ENCODE peak calls at places on chromosomes 1 and 21, in nine cellular contexts. J is stimulated activated CD4-positive, alpha-beta T cell treated with anti-CD3 and anti-CD28 coated beads, Interleukin-1b, Interleukin-23, amount 100 ng/mL, for 4 hours; F is CD4-positive, alpha-beta memory T cell; L is cardiac muscle cell; O is HepG2; D is HuH-7; Q is GM12864; I is posterior cingulate gyrus; Z is left colon. N is an unnamed sample.

GRCh38 chr21:45012661-45013270 is 61.6 kb upstream of the ADARB1 start:
- DNase-seq in Z (no peak), J (no peak), Q (no peak), D (peak), L (no peak), O (no peak), F (no peak), I (peak), N (no peak)

GRCh38 chr1:159113783-159114182 is 37.2 kb upstream of the AIM2 start:
- DNase-seq in L (no peak), F (no peak), O (no peak), Z (no peak), I (no peak), Q (no peak), D (no peak), J (no peak), N (no peak)

GRCh38 chr1:81832573-81832972 is 31.8 kb downstream of the ADGRL2 start:
- DNase-seq in O (no peak), Q (no peak), I (no peak), J (no peak), Z (no peak), L (no peak), F (no peak), D (no peak), N (no peak)

GRCh38 chr1:238961790-238962189 is 424.6 kb upstream of the CHRM3 start:
- DNase-seq in J (no peak), D (no peak), F (no peak), Q (no peak), Z (no peak), L (no peak), O (no peak), I (no peak), N (no peak)

GRCh38 chr1:910311-910880 is 13.3 kb upstream of the SAMD11 start:
- DNase-seq in O (no peak), Q (no peak), Z (peak), L (no peak), D (peak), I (peak), F (no peak), J (no peak), N (no peak)

GRCh38 chr1:87284456-87285240 is 44.0 kb upstream of the LMO4 start:
- DNase-seq in Z (no peak), O (no peak), Q (no peak), D (peak), F (no peak), L (no peak), J (no peak), I (no peak), N (no peak)

GRCh38 chr1:151934048-151934493 is 24.8 kb upstream of the THEM4 start:
- DNase-seq in Q (no peak), D (peak), F (peak), I (no peak), J (peak), O (peak), L (peak), Z (no peak), N (peak)

GRCh38 chr1:183675381-183675780 is 22.3 kb upstream of the APOBEC4 start:
- DNase-seq in D (no peak), J (no peak), F (no peak), Z (no peak), Q (no peak), O (no peak), I (no peak), L (no peak), N (no peak)

GRCh38 chr1:3320246-3321152 is 134.0 kb upstream of the ARHGEF16 start:
- DNase-seq in F (no peak), Z (peak), J (no peak), D (peak), Q (no peak), L (no peak), I (peak), O (peak), N (peak)

GRCh38 chr1:234745844-234746797 is 136.1 kb upstream of the IRF2BP2 start:
- DNase-seq in Z (no peak), O (no peak), Q (no peak), L (no peak), F (no peak), I (peak), D (no peak), J (no peak), N (no peak)

GRCh38 chr1:246476771-246477170 is 30.3 kb downstream of the SMYD3 start:
- DNase-seq in I (no peak), L (no peak), Z (no peak), O (no peak), J (no peak), D (no peak), F (no peak), Q (no peak), N (no peak)

GRCh38 chr1:110879758-110880606 is 7.0 kb downstream of the CD53 start:
- DNase-seq in J (peak), D (no peak), O (no peak), L (no peak), I (no peak), Z (no peak), Q (peak), F (peak), N (no peak)

GRCh38 chr1:183646780-183647179 is 6.3 kb downstream of the APOBEC4 start:
- DNase-seq in D (no peak), Q (no peak), I (no peak), J (no peak), F (no peak), Z (no peak), L (no peak), O (no peak), N (no peak)

GRCh38 chr1:41485605-41486004 is 1.1 kb upstream of the EDN2 start:
- DNase-seq in L (no peak), J (no peak), D (no peak), O (no peak), F (no peak), Q (no peak), I (peak), Z (no peak), N (no peak)

GRCh38 chr1:218488986-218489385 is 143.8 kb downstream of the TGFB2 start:
- DNase-seq in O (no peak), Z (no peak), I (no peak), J (no peak), Q (no peak), F (no peak), L (peak), D (no peak), N (no peak)

GRCh38 chr1:92705456-92705855 is 79.5 kb downstream of the EVI5 start:
- DNase-seq in D (no peak), L (no peak), F (no peak), O (no peak), J (no peak), Z (no peak), Q (no peak), I (no peak), N (no peak)

GRCh38 chr1:174021611-174022079 is 512 bp downstream of the RC3H1 start:
- DNase-seq in J (no peak), O (peak), D (peak), L (no peak), I (no peak), Z (peak), Q (no peak), F (no peak), N (no peak)

GRCh38 chr1:3352952-3353331 is 101.5 kb upstream of the ARHGEF16 start:
- DNase-seq in Q (no peak), D (no peak), I (no peak), F (no peak), O (no peak), L (no peak), Z (peak), J (no peak), N (no peak)

GRCh38 chr1:48492392-48492791 is 20.4 kb upstream of the SPATA6 start:
- DNase-seq in Q (no peak), Z (peak), D (no peak), F (no peak), L (no peak), J (no peak), I (no peak), O (no peak), N (no peak)

GRCh38 chr21:43343095-43343991 is 83.6 kb downstream of the SIK1 start:
- DNase-seq in J (no peak), Q (no peak), O (peak), L (no peak), D (peak), I (no peak), F (no peak), Z (peak), N (peak)

GRCh38 chr1:22676916-22677601 is 24.0 kb downstream of the C1QB start:
- DNase-seq in O (no peak), D (no peak), Z (no peak), L (no peak), J (no peak), F (no peak), Q (no peak), I (no peak), N (no peak)

GRCh38 chr1:52210044-52210443 is 68.2 kb downstream of the ZFYVE9 start:
- DNase-seq in J (no peak), Z (no peak), O (no peak), D (no peak), I (no peak), F (no peak), L (no peak), Q (no peak), N (no peak)

GRCh38 chr1:244442850-244443249 is 8.9 kb downstream of the ADSS2 start:
- DNase-seq in D (no peak), Q (no peak), O (no peak), I (no peak), J (no peak), F (no peak), Z (no peak), L (no peak), N (no peak)

GRCh38 chr1:96978431-96978830 is 256.8 kb downstream of the PTBP2 start:
- DNase-seq in I (no peak), L (no peak), J (no peak), Q (no peak), D (no peak), O (no peak), Z (no peak), F (no peak), N (no peak)

GRCh38 chr1:94627771-94628170 is 86.2 kb upstream of the F3 start:
- DNase-seq in Z (no peak), D (no peak), F (no peak), L (no peak), O (no peak), J (no peak), Q (no peak), I (no peak), N (no peak)

GRCh38 chr1:93846929-93847810 is 31.8 kb downstream of the DNTTIP2 start:
- DNase-seq in D (peak), O (peak), I (peak), Z (peak), L (peak), Q (peak), F (peak), J (peak), N (peak)

GRCh38 chr1:213374369-213374768 is 323.3 kb downstream of the RPS6KC1 start:
- DNase-seq in Z (no peak), I (peak), J (peak), F (peak), L (peak), O (peak), Q (peak), D (peak), N (peak)

GRCh38 chr1:234975122-234975940 is 153.3 kb downstream of the TOMM20 start:
- DNase-seq in F (no peak), J (no peak), L (no peak), Q (no peak), Z (peak), O (peak), I (no peak), D (no peak), N (peak)

GRCh38 chr1:107664882-107665871 is 299.8 kb downstream of the VAV3 start:
- DNase-seq in I (no peak), D (no peak), Z (no peak), O (no peak), L (no peak), J (no peak), F (no peak), Q (no peak), N (no peak)

GRCh38 chr1:81681570-81681969 is 119.2 kb upstream of the ADGRL2 start:
- DNase-seq in Z (no peak), D (no peak), I (no peak), L (no peak), J (no peak), O (no peak), Q (no peak), F (no peak), N (peak)

GRCh38 chr1:172141351-172142000 is 279.0 kb upstream of the C1orf105 start:
- DNase-seq in O (no peak), Q (no peak), I (no peak), L (no peak), D (no peak), Z (no peak), F (no peak), J (no peak), N (no peak)

GRCh38 chr21:14991957-14992356 is 72.8 kb downstream of the NRIP1 start:
- DNase-seq in Z (no peak), I (no peak), O (no peak), F (no peak), L (no peak), J (no peak), Q (no peak), D (no peak), N (no peak)